ENCODE peak calls at places on chromosome 17, in ten cellular contexts. I, X, G, E, A, R, S, V, F and P are unnamed samples.
A peak's percentile ranks its signal among the peaks of the same experiment; 100 is the strongest.

GRCh38 chr17:50187741-50188520 is 13.5 kb downstream of the COL1A1 start:
- DNase-seq in I (no peak), G (no peak), V (no peak), S (peak; percentile 81), A (no peak), E (no peak), R (no peak), F (no peak), X (no peak), P (no peak)

GRCh38 chr17:66348605-66349165 is 46.3 kb downstream of the PRKCA start:
- DNase-seq in X (peak; percentile 79), A (no peak), G (no peak), V (no peak), S (peak; percentile 89), I (peak; percentile 69), F (peak; percentile 76), R (no peak), E (no peak), P (no peak)

GRCh38 chr17:45579529-45580495 is 89.3 kb upstream of the PLEKHM1 start:
- DNase-seq in E (no peak), A (no peak), R (no peak), F (no peak), S (no peak), V (no peak), X (peak; percentile 67), I (no peak), G (no peak), P (no peak)

GRCh38 chr17:56510554-56511342 is 82.8 kb upstream of the NOG start:
- DNase-seq in F (no peak), R (no peak), G (no peak), V (no peak), E (no peak), A (no peak), X (no peak), I (no peak), S (no peak), P (peak; percentile 42)

GRCh38 chr17:19304209-19304608 is 58.3 kb downstream of the B9D1 start:
- DNase-seq in G (no peak), X (peak; percentile 65), V (peak; percentile 72), A (peak; percentile 45), I (no peak), S (peak; percentile 79), R (peak; percentile 28), E (peak; percentile 60), F (peak; percentile 74), P (peak; percentile 73)

GRCh38 chr17:75506888-75507287 is 8.4 kb downstream of the CASKIN2 start:
- DNase-seq in F (no peak), X (no peak), V (no peak), E (no peak), I (no peak), S (no peak), A (no peak), G (no peak), R (no peak), P (peak; percentile 36)

GRCh38 chr17:77909236-77909635 is 49.3 kb upstream of the TNRC6C start:
- DNase-seq in G (no peak), I (no peak), X (no peak), E (no peak), V (peak; percentile 67), R (no peak), S (no peak), F (no peak), A (peak; percentile 48), P (no peak)

GRCh38 chr17:17400566-17401184 is 76.1 kb upstream of the MED9 start:
- DNase-seq in F (no peak), E (no peak), R (no peak), G (no peak), A (no peak), V (no peak), X (no peak), S (no peak), I (no peak), P (no peak)

GRCh38 chr17:29024456-29024952 is 18.4 kb upstream of the PIPOX start:
- DNase-seq in E (no peak), X (no peak), G (no peak), F (no peak), R (no peak), V (no peak), I (no peak), S (no peak), A (no peak), P (no peak)

GRCh38 chr17:80769936-80770625 is 221.6 kb upstream of the CHMP6 start:
- DNase-seq in E (no peak), R (no peak), S (no peak), V (peak; percentile 42), G (no peak), F (no peak), A (no peak), I (no peak), X (no peak), P (no peak)

GRCh38 chr17:64354824-64355535 is 35.7 kb downstream of the PECAM1 start:
- DNase-seq in V (no peak), I (no peak), R (no peak), A (no peak), S (peak; percentile 10), F (peak; percentile 82), E (no peak), X (no peak), G (no peak), P (no peak)

GRCh38 chr17:64183815-64184397 is 54.0 kb upstream of the ERN1 start:
- DNase-seq in E (no peak), A (no peak), R (no peak), S (peak; percentile 77), V (no peak), X (no peak), G (no peak), F (peak; percentile 6), I (no peak), P (no peak)

GRCh38 chr17:63932008-63932561 is at the start of gene CD79B:
- DNase-seq in A (no peak), R (no peak), I (no peak), G (no peak), S (no peak), X (no peak), E (no peak), V (no peak), F (no peak), P (no peak)

DNA sequence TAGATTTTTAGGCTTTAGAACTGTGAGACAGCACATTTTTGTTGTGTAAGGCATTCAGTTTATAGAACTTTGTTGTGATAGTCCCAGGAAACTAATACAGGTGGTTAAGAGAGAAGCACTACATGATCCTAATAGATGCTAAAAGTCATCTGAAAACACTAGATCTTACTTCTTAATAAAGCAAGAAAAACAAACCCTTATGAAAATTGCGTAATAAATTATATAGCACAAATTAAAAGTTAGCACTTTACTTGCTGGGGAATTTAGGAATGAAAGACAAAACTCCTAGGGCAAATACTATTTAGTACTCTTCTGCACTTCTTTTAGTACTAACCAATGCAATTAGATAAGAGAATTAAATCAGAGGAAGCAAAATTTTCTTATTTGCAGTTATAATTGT is 163.3 kb upstream of the SHISA6 start:
- DNase-seq in R (no peak), X (no peak), E (no peak), S (no peak), I (no peak), F (no peak), G (no peak), V (no peak), A (no peak), P (no peak)
- H3K4me3 ChIP-seq in R (no peak overlapping the region), X (no peak overlapping the region), E (no peak overlapping the region), S (no peak overlapping the region), I (no peak overlapping the region), F (no peak overlapping the region), G (no peak overlapping the region), V (no peak overlapping the region), A (no peak overlapping the region), P (no peak overlapping the region)

GRCh38 chr17:70259400-70259799 is 90.1 kb downstream of the KCNJ2 start:
- DNase-seq in R (no peak), X (no peak), F (no peak), G (no peak), I (no peak), V (no peak), E (no peak), S (no peak), A (no peak), P (no peak)
- H3K9me3 ChIP-seq in R (no peaks in the 10 kb centered on the region), X (no peaks in the 10 kb centered on the region), F (no peaks in the 10 kb centered on the region), G (no peaks in the 10 kb centered on the region), I (no peaks in the 10 kb centered on the region), V (no peaks in the 10 kb centered on the region), E (no peaks in the 10 kb centered on the region), S (no peaks in the 10 kb centered on the region), A (no peaks in the 10 kb centered on the region), P (no peaks in the 10 kb centered on the region)

GRCh38 chr17:784143-784542 is 2.0 kb downstream of the MRM3 start:
- DNase-seq in G (no peak), R (no peak), A (no peak), V (peak; percentile 21), I (no peak), E (no peak), S (peak; percentile 37), F (no peak), X (no peak), P (no peak)

GRCh38 chr17:787641-788221 is 5.6 kb downstream of the MRM3 start:
- DNase-seq in X (no peak), V (no peak), G (no peak), E (no peak), I (no peak), R (no peak), A (no peak), F (no peak), S (no peak), P (peak; percentile 28)

GRCh38 chr17:778096-778495 is 4.0 kb downstream of the GLOD4 start:
- DNase-seq in S (no peak), R (no peak), I (no peak), V (no peak), F (no peak), G (peak; percentile 56), X (no peak), E (no peak), A (no peak), P (no peak)

DNA sequence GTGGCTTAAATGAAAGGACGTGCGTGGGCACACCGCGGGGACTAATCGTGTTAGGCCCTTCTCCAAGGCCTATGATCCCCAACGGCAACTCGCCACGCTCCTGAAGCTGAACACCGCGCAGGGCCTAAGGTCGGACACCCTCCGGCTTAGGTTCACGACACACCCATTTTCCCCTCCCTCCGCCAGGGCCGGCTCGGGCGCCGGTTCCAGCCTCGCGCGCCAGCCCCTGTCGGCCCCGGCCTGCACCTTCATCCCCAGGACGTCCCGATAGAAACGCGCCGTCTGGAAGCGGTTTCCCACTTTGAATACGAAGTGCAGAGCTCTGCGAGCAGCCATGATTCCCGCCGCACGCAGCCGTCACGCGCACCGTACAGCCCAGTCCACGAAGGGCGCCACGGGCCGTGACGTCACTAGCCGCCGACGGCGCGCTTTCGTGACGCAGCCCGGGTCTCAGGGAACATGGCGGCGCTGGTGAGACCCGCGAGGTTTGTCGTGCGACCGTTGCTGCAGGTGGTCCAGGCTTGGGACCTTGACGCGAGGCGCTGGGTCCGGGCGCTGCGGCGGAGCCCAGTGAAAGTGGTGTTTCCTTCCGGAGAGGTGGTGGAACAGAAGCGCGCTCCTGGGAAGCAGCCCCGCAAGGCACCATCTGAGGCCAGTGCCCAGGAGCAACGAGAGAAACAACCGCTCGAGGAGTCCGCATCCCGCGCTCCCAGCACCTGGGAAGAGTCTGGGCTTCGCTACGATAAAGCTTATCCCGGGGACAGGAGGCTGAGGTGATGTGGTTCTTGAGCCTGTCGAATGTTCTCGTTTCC is at the start of the genes GLOD4 and MRM3:
- DNase-seq in G (peak; percentile 97), E (peak; percentile 95), X (peak; percentile 93), I (peak; percentile 95), A (peak; percentile 95), R (peak; percentile 68), S (peak; percentile 85), F (peak; percentile 92), V (peak; percentile 97), P (peak; percentile 96)
- TF ChIP-seq CTCF in G (peak; percentile 14), E (no peak), X (peak; percentile 22), I (no peak), A (peak; percentile 39), R (peak; percentile 58), S (no peak), F (no peak), V (peak; percentile 4), P (peak; percentile 21)

GRCh38 chr17:38658741-38659345 is 15.9 kb downstream of the EPOP start:
- DNase-seq in X (no peak), V (no peak), S (no peak), R (no peak), I (no peak), F (no peak), G (no peak), A (peak; percentile 27), E (no peak), P (peak; percentile 66)
- H3K4me3 ChIP-seq in X (no peak overlapping the region), V (no peak overlapping the region), S (no peak overlapping the region), R (no peak overlapping the region), I (no peak overlapping the region), F (no peak overlapping the region), G (no peak overlapping the region), A (no peak overlapping the region), E (no peak overlapping the region), P (no peak overlapping the region)